ENCODE peak calls at places on chromosome 6, in six cellular contexts. O is esophagus squamous epithelium, Q is mesenchymal stem cell, M is PC-9, U is heart right ventricle, Z is breast epithelium. D is an unnamed sample. For H3K4me1, the result is how much of the 10 kb centered on the place peaks cover.

GRCh38 chr6:7556394-7557106 is 15.1 kb downstream of the DSP start:
- DNase-seq in O (no peak), Q (no peak), M (no peak), U (no peak), Z (no peak), D (no peak)

GRCh38 chr6:37514377-37514776 is 14.7 kb upstream of the CCDC167 start:
- DNase-seq in O (no peak), Q (peak), M (no peak), U (no peak), Z (no peak), D (no peak)

GRCh38 chr6:6515691-6516607 is 72.6 kb upstream of the LY86 start:
- DNase-seq in O (no peak), Q (no peak), M (no peak), U (no peak), Z (no peak), D (no peak)

GRCh38 chr6:129575378-129576118 is 134.4 kb downstream of the ARHGAP18 start:
- DNase-seq in O (no peak), Q (peak), M (peak), U (peak), Z (no peak), D (peak)

GRCh38 chr6:105300090-105300489 is 102.8 kb downstream of the PREP start:
- DNase-seq in O (no peak), Q (no peak), M (no peak), U (no peak), Z (no peak), D (no peak)

GRCh38 chr6:6176132-6176531 is 144.3 kb downstream of the F13A1 start:
- DNase-seq in O (no peak), Q (no peak), M (no peak), U (no peak), Z (no peak), D (no peak)

GRCh38 chr6:131949909-131950766 is 1.0 kb downstream of the CCN2 start:
- DNase-seq in O (peak), Q (peak), M (no peak), U (peak), Z (peak), D (peak)

GRCh38 chr6:149028767-149029405 is 282.1 kb downstream of the UST start:
- DNase-seq in O (no peak), Q (peak), M (peak), U (peak), Z (no peak), D (peak)

GRCh38 chr6:163324326-163324927 is 90.1 kb upstream of the QKI start:
- DNase-seq in O (no peak), Q (no peak), M (peak), U (no peak), Z (no peak), D (no peak)

GRCh38 chr6:109701201-109701600 is 10.1 kb downstream of the FIG4 start:
- DNase-seq in O (no peak), Q (no peak), M (no peak), U (no peak), Z (no peak), D (no peak)

GRCh38 chr6:148629910-148630470 is 116.8 kb upstream of the UST start:
- DNase-seq in O (no peak), Q (no peak), M (no peak), U (no peak), Z (no peak), D (no peak)

GRCh38 chr6:165081944-165082532 is 227.4 kb downstream of the C6orf118 start:
- DNase-seq in O (no peak), Q (no peak), M (no peak), U (no peak), Z (no peak), D (no peak)

GRCh38 chr6:7051780-7052440 is 55.9 kb upstream of the RREB1 start:
- DNase-seq in O (no peak), Q (peak), M (peak), U (peak), Z (peak), D (peak)

GRCh38 chr6:31815025-31815838 is at the start of the genes HSPA1A and HSPA1L:
- DNase-seq in O (peak), Q (peak), M (peak), U (peak), Z (peak), D (peak)

GRCh38 chr6:156796627-156797026 is 19.4 kb downstream of the ARID1B start:
- DNase-seq in O (no peak), Q (no peak), M (no peak), U (no peak), Z (no peak), D (no peak)

GRCh38 chr6:51554029-51554428 is 533.4 kb downstream of the PKHD1 start:
- DNase-seq in O (no peak), Q (no peak), M (no peak), U (no peak), Z (no peak), D (no peak)

GRCh38 chr6:7440476-7440875 is 50.9 kb downstream of the RIOK1 start:
- DNase-seq in O (no peak), Q (peak), M (no peak), U (no peak), Z (no peak), D (no peak)

GRCh38 chr6:84967389-84967788 is 203.0 kb upstream of the TBX18 start:
- DNase-seq in O (no peak), Q (peak), M (no peak), U (no peak), Z (no peak), D (peak)

GRCh38 chr6:7973603-7974002 is 63.0 kb upstream of the TXNDC5 start:
- DNase-seq in O (no peak), Q (no peak), M (peak), U (no peak), Z (no peak), D (no peak)

GRCh38 chr6:130520801-130521200 is 155.0 kb downstream of the TMEM200A start:
- DNase-seq in O (no peak), Q (no peak), M (no peak), U (no peak), Z (no peak), D (no peak)

GRCh38 chr6:72865467-72865866 is 243.6 kb downstream of the KCNQ5 start:
- DNase-seq in O (no peak), Q (peak), M (no peak), U (no peak), Z (no peak), D (no peak)

GRCh38 chr6:168278904-168279303 is 40.7 kb downstream of the DACT2 start:
- DNase-seq in O (no peak), Q (no peak), M (no peak), U (no peak), Z (no peak), D (no peak)

GRCh38 chr6:142013875-142014495 is 118.7 kb upstream of the GJE1 start:
- DNase-seq in O (no peak), Q (peak), M (no peak), U (no peak), Z (no peak), D (no peak)

GRCh38 chr6:63923139-63923739 is 287.6 kb downstream of the PHF3 start:
- DNase-seq in O (no peak), Q (peak), M (no peak), U (no peak), Z (no peak), D (peak)

GRCh38 chr6:37182736-37183590 is 13.0 kb downstream of the PIM1 start:
- DNase-seq in O (no peak), Q (no peak), M (no peak), U (no peak), Z (no peak), D (no peak)

GRCh38 chr6:26743157-26743821 is 83.7 kb upstream of the ZNF322 start:
- DNase-seq in O (no peak), Q (peak), M (peak), U (no peak), Z (no peak), D (peak)

GRCh38 chr6:26520088-26520839 is 17.9 kb upstream of the HMGN4 start:
- DNase-seq in O (no peak), Q (no peak), M (peak), U (peak), Z (no peak), D (no peak)

GRCh38 chr6:39377530-39377929 is 55.0 kb upstream of the KCNK16 start:
- DNase-seq in O (no peak), Q (peak), M (no peak), U (peak), Z (no peak), D (peak)

GRCh38 chr6:15331143-15331542 is 85.3 kb downstream of the JARID2 start:
- DNase-seq in O (no peak), Q (peak), M (peak), U (no peak), Z (no peak), D (no peak)

DNA sequence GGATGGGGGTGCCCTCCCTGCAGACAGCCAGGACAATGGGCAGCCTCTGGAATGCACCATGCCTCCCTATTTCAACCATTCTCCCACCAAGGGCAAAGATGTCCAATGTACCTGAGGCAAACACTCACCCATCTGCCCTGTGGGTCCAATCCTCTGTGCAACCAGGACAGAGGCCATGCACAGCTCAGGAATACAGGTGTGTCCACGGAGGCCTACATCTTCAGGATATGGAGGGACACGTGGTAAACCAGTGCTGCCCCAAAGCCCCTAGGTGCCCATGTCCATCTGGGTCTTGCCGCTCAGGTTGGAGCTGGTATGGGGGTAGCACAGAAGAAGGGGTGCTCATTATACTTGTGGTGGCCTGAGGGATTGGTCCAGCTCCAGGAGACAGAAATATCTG is 20.4 kb upstream of the TAF8 start:
- DNase-seq in O (no peak), Q (no peak), M (no peak), U (no peak), Z (no peak), D (no peak)
- H3K4me1 ChIP-seq in O (under half), Q (under half), M (under half), U (half or more), Z (under half), D (under half)

DNA sequence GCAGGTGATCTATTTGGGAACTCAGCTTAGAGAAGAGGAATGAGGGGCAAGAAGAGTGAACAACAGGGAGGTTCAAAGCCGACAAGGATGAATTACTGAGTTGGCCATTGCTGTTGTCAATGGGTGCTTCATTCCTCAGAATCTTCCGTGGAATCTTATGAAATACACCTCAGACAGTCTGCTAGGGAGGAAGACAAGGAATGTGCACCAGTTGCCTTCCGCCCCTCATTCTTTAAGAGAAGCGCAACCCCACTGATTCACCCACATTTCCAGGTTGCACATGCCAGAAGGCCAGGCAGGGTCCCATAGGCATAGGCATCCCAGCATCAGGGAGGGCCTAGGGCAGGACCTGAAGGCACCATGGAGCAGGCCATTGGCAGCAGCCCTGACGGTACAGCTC is 127.5 kb upstream of the TNFAIP3 start:
- DNase-seq in O (no peak), Q (no peak), M (no peak), U (no peak), Z (no peak), D (no peak)
- H3K4me1 ChIP-seq in O (under half), Q (under half), M (under half), U (under half), Z (under half), D (under half)

GRCh38 chr6:98924647-98925046 is 23.1 kb downstream of the FBXL4 start:
- DNase-seq in O (no peak), Q (no peak), M (no peak), U (peak), Z (no peak), D (no peak)
- H3K4me1 ChIP-seq in O (under half), Q (under half), M (under half), U (under half), Z (under half), D (under half)

DNA sequence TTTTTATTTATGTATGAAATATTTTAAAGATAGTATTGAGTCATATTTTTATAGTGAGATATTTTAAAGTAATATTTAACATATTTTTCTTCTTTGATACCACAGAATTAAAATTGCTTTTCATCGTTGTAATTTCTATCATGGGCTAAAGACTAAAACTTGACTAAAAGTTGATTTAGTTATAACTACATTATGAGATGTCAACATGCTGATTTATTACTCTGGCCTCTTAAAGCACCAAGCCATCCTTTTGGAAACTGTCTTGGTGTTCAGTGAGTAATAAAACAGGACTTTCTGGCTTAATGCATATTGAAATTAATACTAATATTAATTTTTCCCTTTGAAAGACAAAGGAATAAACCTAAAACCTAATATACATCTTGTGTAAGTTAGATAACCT is 95.2 kb upstream of the ADGRF4 start:
- DNase-seq in O (no peak), Q (no peak), M (no peak), U (no peak), Z (no peak), D (no peak)
- H3K4me1 ChIP-seq in O (under half), Q (under half), M (under half), U (under half), Z (under half), D (under half)

GRCh38 chr6:166333172-166333995 is 9.0 kb downstream of the SFT2D1 start:
- DNase-seq in O (no peak), Q (no peak), M (no peak), U (no peak), Z (no peak), D (no peak)

GRCh38 chr6:166335378-166336366 is 6.7 kb downstream of the SFT2D1 start:
- DNase-seq in O (no peak), Q (no peak), M (no peak), U (no peak), Z (no peak), D (no peak)

GRCh38 chr6:166338854-166339253 is 3.5 kb downstream of the SFT2D1 start:
- DNase-seq in O (no peak), Q (no peak), M (no peak), U (no peak), Z (no peak), D (no peak)

GRCh38 chr6:166334878-166335277 is 7.5 kb downstream of the SFT2D1 start:
- DNase-seq in O (no peak), Q (no peak), M (no peak), U (no peak), Z (no peak), D (no peak)

DNA sequence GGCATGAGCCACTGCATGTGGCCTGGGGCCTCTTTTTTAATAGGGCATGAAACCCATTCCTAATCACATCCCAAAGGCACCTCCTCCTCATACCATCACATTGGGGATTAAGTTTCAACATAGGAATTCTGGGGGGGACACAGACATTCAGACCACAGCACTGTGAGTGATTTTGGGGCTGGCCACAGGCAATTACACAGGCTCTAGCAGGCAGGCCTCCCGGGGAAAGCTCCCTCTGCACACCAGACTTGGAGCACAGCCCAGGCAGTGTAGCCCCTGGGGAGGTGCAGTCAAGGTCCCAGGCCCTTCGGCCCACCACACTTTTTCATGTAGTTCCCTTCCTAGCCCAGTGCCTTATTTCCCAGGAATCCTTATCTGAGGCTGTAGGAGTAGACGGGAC is 5.5 kb downstream of the SFT2D1 start:
- DNase-seq in O (no peak), Q (no peak), M (no peak), U (no peak), Z (no peak), D (no peak)
- H3K4me1 ChIP-seq in O (half or more), Q (under half), M (under half), U (half or more), Z (under half), D (under half)

GRCh38 chr6:33170176-33171095 is 21.8 kb downstream of the COL11A2 start:
- DNase-seq in O (no peak), Q (no peak), M (no peak), U (no peak), Z (peak), D (no peak)
- H3K4me1 ChIP-seq in O (under half), Q (under half), M (under half), U (under half), Z (under half), D (under half)

D was measured in hepatocyte.